ENCODE peak calls at places on chromosomes 6 and 20, in ten cellular contexts. Q is activated T-helper 1 cell treated with anti-CD3 and anti-CD28 coated beads, Interleukin-2, amount 50 U/mL, for 16 hours; N is stimulated activated naive CD8-positive, alpha-beta T cell treated with anti-CD3 and anti-CD28 coated beads, Interleukin-15, Interleukin-2, amounts not matched to agents 100 U/mL and 50 U/mL, for 24 hours; I is endothelial cell of umbilical vein; X is hepatocyte; Y is HS-5; P is stomach; D is nephron progenitor cell; V is stimulated activated CD8-positive, alpha-beta memory T cell treated with anti-CD3 and anti-CD28 coated beads, Interleukin-4, amount 100 ng/mL, for 4 hours; L is CD4-positive, CD25-positive, alpha-beta regulatory T cell. J is an unnamed sample.

GRCh38 chr6:149012040-149012545 is 265.3 kb downstream of the UST start:
- DNase-seq in Q (no peak), N (no peak), I (peak; percentile 11), X (peak; percentile 82), Y (peak; percentile 99), P (no peak), D (no peak), V (no peak), L (no peak), J (peak; percentile 98)

GRCh38 chr20:44468044-44468782 is 7.5 kb upstream of the TTPAL start:
- DNase-seq in Q (no peak), N (no peak), I (no peak), X (no peak), Y (no peak), P (no peak), D (no peak), V (no peak), L (no peak), J (no peak)

GRCh38 chr6:134111062-134111677 is 58.7 kb upstream of the SLC2A12 start:
- DNase-seq in Q (no peak), N (peak; percentile 29), I (peak; percentile 59), X (peak; percentile 72), Y (peak; percentile 14), P (no peak), D (peak; percentile 17), V (no peak), L (peak; percentile 53), J (peak; percentile 39)

GRCh38 chr20:56552911-56553629 is 20.0 kb downstream of the FAM209B start:
- DNase-seq in Q (no peak), N (no peak), I (no peak), X (no peak), Y (no peak), P (no peak), D (no peak), V (no peak), L (no peak), J (no peak)

GRCh38 chr20:41180599-41181333 is 43.4 kb downstream of the PLCG1 start:
- DNase-seq in Q (no peak), N (no peak), I (no peak), X (no peak), Y (no peak), P (peak; percentile 17), D (no peak), V (no peak), L (no peak), J (no peak)

GRCh38 chr20:31856516-31856915 is 11.1 kb upstream of the FOXS1 start:
- DNase-seq in Q (no peak), N (no peak), I (no peak), X (no peak), Y (no peak), P (no peak), D (no peak), V (no peak), L (no peak), J (no peak)

GRCh38 chr6:165850434-165851019 is 187.5 kb upstream of the PDE10A start:
- DNase-seq in Q (peak; percentile 27), N (peak; percentile 69), I (peak; percentile 62), X (peak; percentile 74), Y (no peak), P (peak; percentile 78), D (peak; percentile 85), V (no peak), L (peak; percentile 15), J (no peak)

GRCh38 chr6:103721923-103722322 is 1137.8 kb downstream of the HACE1 start:
- DNase-seq in Q (no peak), N (no peak), I (no peak), X (no peak), Y (no peak), P (no peak), D (no peak), V (no peak), L (no peak), J (no peak)

GRCh38 chr6:39214120-39214813 is 15.0 kb downstream of the KCNK5 start:
- DNase-seq in Q (no peak), N (no peak), I (no peak), X (no peak), Y (no peak), P (no peak), D (no peak), V (no peak), L (no peak), J (no peak)

GRCh38 chr6:71403422-71404134 is 115.0 kb downstream of the OGFRL1 start:
- DNase-seq in Q (no peak), N (no peak), I (peak; percentile 55), X (no peak), Y (no peak), P (no peak), D (no peak), V (no peak), L (no peak), J (no peak)

GRCh38 chr20:62437430-62437829 is 10.1 kb upstream of the RBBP8NL start:
- DNase-seq in Q (no peak), N (no peak), I (no peak), X (no peak), Y (no peak), P (no peak), D (no peak), V (no peak), L (no peak), J (no peak)

GRCh38 chr20:48329676-48330644 is 497.8 kb downstream of the PREX1 start:
- DNase-seq in Q (no peak), N (peak; percentile 7), I (peak; percentile 38), X (no peak), Y (peak; percentile 33), P (no peak), D (peak; percentile 53), V (no peak), L (no peak), J (no peak)

GRCh38 chr6:152462716-152463115 is 174.4 kb downstream of the SYNE1 start:
- DNase-seq in Q (no peak), N (no peak), I (peak; percentile 13), X (no peak), Y (no peak), P (no peak), D (no peak), V (no peak), L (no peak), J (no peak)

GRCh38 chr20:35992713-35993335 is 24.4 kb downstream of the CNBD2 start:
- DNase-seq in Q (no peak), N (peak; percentile 20), I (peak; percentile 71), X (peak; percentile 75), Y (peak; percentile 45), P (peak; percentile 45), D (peak; percentile 44), V (peak; percentile 12), L (peak; percentile 65), J (peak; percentile 40)

GRCh38 chr6:107237992-107238660 is 122.8 kb upstream of the BEND3 start:
- DNase-seq in Q (no peak), N (no peak), I (peak; percentile 16), X (no peak), Y (no peak), P (no peak), D (no peak), V (no peak), L (no peak), J (no peak)

GRCh38 chr20:44748005-44748370 is 2.3 kb downstream of the KCNK15 start:
- DNase-seq in Q (no peak), N (no peak), I (no peak), X (no peak), Y (no peak), P (no peak), D (no peak), V (no peak), L (no peak), J (no peak)

GRCh38 chr6:143759666-143760065 is 81.9 kb downstream of the PHACTR2 start:
- DNase-seq in Q (no peak), N (no peak), I (peak; percentile 36), X (no peak), Y (no peak), P (no peak), D (no peak), V (no peak), L (no peak), J (no peak)

GRCh38 chr6:163946437-163946836 is 531.9 kb downstream of the QKI start:
- DNase-seq in Q (no peak), N (no peak), I (no peak), X (no peak), Y (no peak), P (no peak), D (no peak), V (no peak), L (no peak), J (no peak)

GRCh38 chr6:112910256-112910655 is 563.1 kb downstream of the RFPL4B start:
- DNase-seq in Q (no peak), N (no peak), I (no peak), X (no peak), Y (peak; percentile 22), P (no peak), D (no peak), V (no peak), L (no peak), J (no peak)

GRCh38 chr6:79048611-79049010 is 29.4 kb downstream of the PHIP start:
- DNase-seq in Q (no peak), N (peak; percentile 17), I (peak; percentile 31), X (peak; percentile 14), Y (no peak), P (no peak), D (no peak), V (no peak), L (no peak), J (no peak)

GRCh38 chr6:142950291-142950690 is 5.3 kb upstream of the HIVEP2 start:
- DNase-seq in Q (no peak), N (no peak), I (no peak), X (peak; percentile 24), Y (no peak), P (no peak), D (no peak), V (no peak), L (no peak), J (no peak)

GRCh38 chr20:58102252-58102651 is 126.2 kb downstream of the ANKRD60 start:
- DNase-seq in Q (no peak), N (no peak), I (no peak), X (no peak), Y (no peak), P (no peak), D (no peak), V (no peak), L (no peak), J (peak; percentile 69)

GRCh38 chr6:46144270-46144669 is 14.5 kb downstream of the ENPP4 start:
- DNase-seq in Q (no peak), N (no peak), I (no peak), X (no peak), Y (no peak), P (no peak), D (no peak), V (no peak), L (no peak), J (no peak)

GRCh38 chr6:170289108-170289931 is 1.6 kb downstream of the DLL1 start:
- DNase-seq in Q (no peak), N (no peak), I (no peak), X (no peak), Y (no peak), P (no peak), D (peak; percentile 37), V (no peak), L (no peak), J (no peak)

GRCh38 chr20:62587757-62588402 is 54.4 kb upstream of the SLCO4A1 start:
- DNase-seq in Q (no peak), N (peak; percentile 43), I (peak; percentile 13), X (peak; percentile 50), Y (peak; percentile 46), P (no peak), D (peak; percentile 80), V (no peak), L (no peak), J (no peak)

GRCh38 chr20:50291428-50292323 is 101.0 kb downstream of the CEBPB start:
- DNase-seq in Q (no peak), N (no peak), I (no peak), X (no peak), Y (no peak), P (no peak), D (no peak), V (no peak), L (no peak), J (no peak)

GRCh38 chr20:11970243-11970836 is 52.6 kb downstream of the BTBD3 start:
- DNase-seq in Q (no peak), N (no peak), I (no peak), X (no peak), Y (no peak), P (no peak), D (no peak), V (no peak), L (no peak), J (no peak)

GRCh38 chr6:12324741-12325140 is 34.6 kb downstream of the EDN1 start:
- DNase-seq in Q (no peak), N (no peak), I (no peak), X (no peak), Y (no peak), P (no peak), D (no peak), V (no peak), L (no peak), J (no peak)